ENCODE peak calls at places on chromosomes 16 and 17, in four cellular contexts. S, U, X and C are unnamed samples.

GRCh38 chr16:88957887-88958577 is 19.0 kb downstream of the CBFA2T3 start:
- DNase-seq in U (no peak), X (no peak), S (no peak), C (no peak)

GRCh38 chr17:2751482-2751881 is 2.0 kb upstream of the CCDC92B start:
- DNase-seq in U (no peak), X (no peak), S (no peak), C (no peak)

GRCh38 chr16:81624718-81625543 is 154.2 kb upstream of the PLCG2 start:
- DNase-seq in X (no peak), S (no peak), U (no peak), C (no peak)

GRCh38 chr17:46979023-46979870 is at the start of gene RPRML:
- DNase-seq in X (peak), U (peak), S (peak), C (peak)

GRCh38 chr17:72111374-72111773 is 9.4 kb upstream of the SOX9 start:
- DNase-seq in U (no peak), S (no peak), X (no peak), C (no peak)

GRCh38 chr16:58021661-58022551 is 3.6 kb upstream of the MMP15 start:
- DNase-seq in U (peak), S (no peak), X (peak), C (no peak)

GRCh38 chr17:8503368-8503767 is 67.7 kb downstream of the NDEL1 start:
- DNase-seq in S (no peak), X (peak), U (no peak), C (no peak)

GRCh38 chr16:8751481-8752311 is 45.7 kb downstream of the TMEM186 start:
- DNase-seq in S (no peak), X (peak), U (peak), C (no peak)

GRCh38 chr17:56694825-56695224 is 101.3 kb downstream of the NOG start:
- DNase-seq in X (peak), U (no peak), S (no peak), C (no peak)

GRCh38 chr17:38459556-38459955 is 31.3 kb downstream of the ARHGAP23 start:
- DNase-seq in X (no peak), S (no peak), U (no peak), C (no peak)

GRCh38 chr17:7178973-7179316 is 225 bp downstream of the ASGR1 start:
- DNase-seq in U (no peak), X (no peak), S (no peak), C (no peak)

GRCh38 chr16:53740476-53740875 is 36.5 kb downstream of the FTO start:
- DNase-seq in X (peak), S (no peak), U (no peak), C (no peak)

GRCh38 chr16:28981517-28981916 is 3.3 kb upstream of the LAT start:
- DNase-seq in U (peak), S (no peak), X (no peak), C (peak)

GRCh38 chr17:79483122-79483521 is 127.7 kb downstream of the RBFOX3 start:
- DNase-seq in X (no peak), S (no peak), U (no peak), C (no peak)

GRCh38 chr17:81405382-81406005 is 10.2 kb downstream of the BAHCC1 start:
- DNase-seq in S (no peak), U (peak), X (no peak), C (no peak)

GRCh38 chr17:81821603-81822311 is 11.3 kb downstream of the MCRIP1 start:
- DNase-seq in U (peak), S (peak), X (peak), C (no peak)

GRCh38 chr17:82305727-82306300 is 11.6 kb downstream of the CD7 start:
- DNase-seq in S (no peak), U (no peak), X (no peak), C (no peak)

GRCh38 chr17:59830007-59830630 is 62.6 kb downstream of the TUBD1 start:
- DNase-seq in S (no peak), X (peak), U (peak), C (no peak)

GRCh38 chr17:37741334-37742113 is 3.3 kb downstream of the HNF1B start:
- DNase-seq in X (no peak), S (no peak), U (no peak), C (no peak)

GRCh38 chr17:28042657-28042720 is at the start of gene NLK:
- DNase-seq in U (no peak), X (no peak), S (no peak), C (no peak)

GRCh38 chr17:17749921-17750320 is 68.7 kb downstream of the RAI1 start:
- DNase-seq in X (peak), S (no peak), U (peak), C (peak)

GRCh38 chr16:67804853-67805542 is 1.4 kb downstream of the RANBP10 start:
- DNase-seq in U (no peak), X (no peak), S (no peak), C (no peak)

GRCh38 chr16:66619534-66620418 is 15.3 kb downstream of the CMTM3 start:
- DNase-seq in S (no peak), X (peak), U (peak), C (peak)

GRCh38 chr16:88315543-88316105 is 67.1 kb upstream of the ZNF469 start:
- DNase-seq in S (no peak), U (peak), X (peak), C (no peak)

GRCh38 chr17:2239882-2240430 is 63.6 kb downstream of the SMG6 start:
- DNase-seq in U (peak), S (no peak), X (peak), C (peak)

GRCh38 chr16:56673916-56674315 is 4.3 kb downstream of the MT1H start:
- DNase-seq in S (no peak), X (peak), U (peak), C (no peak)

GRCh38 chr17:50109785-50110184 is 14.6 kb downstream of the PDK2 start:
- DNase-seq in S (peak), U (no peak), X (no peak), C (no peak)

GRCh38 chr17:50113624-50114320 is 16.2 kb downstream of the SAMD14 start:
- DNase-seq in X (no peak), U (no peak), S (peak), C (no peak)

GRCh38 chr17:50112694-50113093 is 17.3 kb downstream of the SAMD14 start:
- DNase-seq in U (no peak), S (no peak), X (no peak), C (no peak)

GRCh38 chr17:50110591-50111349 is 15.6 kb downstream of the PDK2 start:
- DNase-seq in U (no peak), S (peak), X (no peak), C (no peak)

DNA sequence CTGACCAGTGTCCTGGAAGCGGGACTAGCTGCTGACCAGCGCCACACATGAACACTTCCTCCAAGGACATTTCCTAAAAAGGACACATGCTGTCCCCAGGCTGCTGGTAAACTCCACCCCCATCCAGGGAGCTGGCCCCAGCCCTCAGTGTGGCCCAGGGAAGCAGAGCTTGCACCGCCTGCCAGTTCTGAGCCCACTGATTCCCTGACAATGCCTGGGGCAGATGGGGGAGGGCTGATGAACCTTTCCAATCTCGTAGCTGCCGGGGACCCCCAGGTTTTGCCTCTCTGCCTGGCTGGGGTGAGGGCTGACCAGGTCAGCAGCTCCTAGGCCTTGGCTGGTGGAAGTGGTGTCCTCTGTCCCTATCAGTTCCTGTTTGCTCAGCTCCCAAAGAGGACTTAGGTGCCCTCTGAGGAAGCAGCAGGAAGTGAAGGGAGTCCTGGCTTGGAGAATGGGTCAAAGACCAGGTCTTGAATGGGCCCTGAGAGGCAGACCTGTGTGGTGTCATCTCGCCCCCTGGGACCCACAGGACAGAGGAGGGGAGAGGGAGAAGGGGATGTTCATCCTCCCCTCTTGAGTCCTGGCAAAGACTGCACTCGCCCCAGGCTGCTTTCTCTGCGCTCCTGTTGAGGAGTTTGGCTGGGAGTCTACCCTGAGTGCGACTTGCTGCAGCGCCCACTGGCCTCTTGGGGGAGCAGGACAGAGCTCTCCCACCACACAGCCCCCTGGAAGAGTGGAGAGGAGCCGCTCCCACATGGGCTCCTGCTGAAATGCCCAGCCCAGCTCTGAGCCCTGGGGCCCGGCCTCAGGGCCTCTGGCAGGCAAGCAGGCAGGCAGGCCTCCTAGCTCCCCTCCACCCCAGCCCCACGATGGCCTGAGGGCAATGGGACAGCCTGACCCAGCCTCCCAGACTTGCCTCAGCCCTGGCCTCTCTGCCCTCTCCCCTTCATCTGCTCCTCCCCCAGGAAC is 16.8 kb downstream of the PDK2 start:
- DNase-seq in X (no peak), U (no peak), S (peak), C (no peak)
- TF ChIP-seq CTCF in X (no peak), U (peak), S (no peak), C (no peak)

GRCh38 chr17:34370376-34370996 is 7.5 kb upstream of the CCL1 start:
- DNase-seq in S (no peak), X (no peak), U (no peak), C (no peak)

GRCh38 chr17:34368455-34369195 is 5.6 kb upstream of the CCL1 start:
- DNase-seq in U (no peak), S (no peak), X (no peak), C (no peak)

GRCh38 chr17:34369196-34369500 is 6.1 kb upstream of the CCL1 start:
- DNase-seq in U (no peak), X (no peak), S (no peak), C (no peak)

GRCh38 chr17:34370997-34371395 is 8.0 kb upstream of the CCL1 start:
- DNase-seq in X (no peak), S (no peak), U (no peak), C (no peak)

DNA sequence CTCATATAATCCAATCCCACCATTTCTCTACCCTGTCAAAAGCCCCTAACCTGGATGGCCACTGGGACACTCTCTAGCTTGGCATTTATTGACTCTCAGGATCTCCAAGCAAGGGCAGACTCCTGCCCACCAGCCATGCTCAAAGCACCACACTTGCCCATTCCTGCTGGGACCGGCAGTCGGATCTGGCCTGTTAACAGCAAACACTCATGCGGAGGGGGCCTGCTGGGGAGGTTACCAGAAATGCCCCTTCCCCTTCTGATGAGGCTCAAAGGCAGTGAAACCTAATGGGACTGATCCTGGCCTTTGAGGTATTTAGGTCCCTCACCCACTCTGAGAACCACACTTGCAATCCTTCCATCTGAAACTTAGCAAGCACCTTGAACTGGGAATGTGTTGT is 6.5 kb upstream of the CCL1 start:
- DNase-seq in S (no peak), X (no peak), U (no peak), C (no peak)
- TF ChIP-seq CTCF in S (no peak), X (no peak), U (no peak), C (no peak)

GRCh38 chr16:60203525-60204124 is 1469.5 kb upstream of the GOT2 start:
- DNase-seq in S (no peak), U (peak), X (peak), C (no peak)

GRCh38 chr16:60204221-60204620 is 1470.1 kb upstream of the GOT2 start:
- DNase-seq in S (no peak), U (no peak), X (peak), C (no peak)

GRCh38 chr16:60206511-60206910 is 1472.4 kb upstream of the GOT2 start:
- DNase-seq in U (no peak), X (no peak), S (no peak), C (no peak)
- TF ChIP-seq CTCF in U (no peak), X (no peak), S (no peak), C (no peak)

DNA sequence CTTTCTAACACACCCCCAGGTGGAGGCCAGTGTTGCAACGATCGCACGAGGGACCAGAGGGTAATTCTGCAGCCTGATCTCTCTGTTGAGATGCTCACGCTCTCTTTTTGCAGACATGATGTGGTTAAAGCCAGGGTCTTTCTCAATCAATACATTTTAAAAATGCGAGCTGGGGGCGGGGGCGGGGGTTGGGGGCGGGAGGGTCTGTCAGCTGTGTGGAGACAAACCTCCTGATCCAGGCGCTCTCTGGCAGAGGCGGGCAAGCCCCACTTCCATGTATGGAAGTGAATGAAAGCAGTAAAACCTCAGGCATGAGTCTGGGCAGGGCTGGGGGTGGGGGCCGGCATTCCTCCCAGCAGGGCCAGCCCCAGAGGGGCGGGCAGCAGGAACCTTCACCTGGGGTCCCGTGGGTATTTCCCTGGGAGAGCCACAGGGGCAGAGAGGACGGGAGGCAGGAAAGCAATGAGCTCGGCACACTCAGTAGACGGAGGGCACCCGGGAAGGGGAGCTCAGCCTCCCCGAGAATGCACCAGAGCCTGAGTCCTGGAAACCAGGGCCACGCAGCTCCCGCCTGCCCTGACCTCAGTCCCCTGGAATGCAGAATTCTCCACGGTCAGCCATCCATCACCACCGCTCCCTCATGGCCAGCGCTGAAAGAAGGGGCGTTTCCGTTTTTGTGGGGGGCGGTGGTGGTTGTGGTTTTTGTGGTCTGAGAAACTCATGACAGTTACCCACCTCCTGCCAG is 28.0 kb downstream of the NXN start:
- DNase-seq in S (no peak), X (peak), U (peak), C (no peak)
- TF ChIP-seq CTCF in S (no peak), X (no peak), U (no peak), C (no peak)

DNA sequence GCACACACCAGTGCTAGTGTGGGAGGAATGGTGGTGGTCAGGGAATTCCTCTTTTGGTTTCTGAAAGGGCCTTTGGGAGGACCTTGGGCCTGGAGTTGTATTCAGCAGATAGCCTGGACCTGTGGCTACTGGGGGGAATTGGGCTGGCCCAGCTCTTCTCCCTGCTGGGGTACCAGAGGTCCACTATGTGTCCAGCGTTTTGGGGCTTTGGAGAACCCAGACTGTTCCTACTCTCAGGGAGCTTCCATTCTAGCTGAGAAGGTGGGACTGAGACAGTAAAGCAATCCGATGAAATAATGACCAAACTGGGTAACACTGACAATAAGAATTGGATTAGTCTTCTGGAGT is 2.4 kb downstream of the EPN3 start:
- DNase-seq in S (no peak), X (no peak), U (no peak), C (no peak)
- TF ChIP-seq CTCF in S (no peak), X (no peak), U (no peak), C (no peak)

GRCh38 chr16:3171181-3171854 is 16.7 kb upstream of the OR1F1 start:
- DNase-seq in S (no peak), X (no peak), U (no peak), C (peak)

GRCh38 chr16:3174618-3175148 is 13.3 kb upstream of the OR1F1 start:
- DNase-seq in U (no peak), S (no peak), X (no peak), C (no peak)

GRCh38 chr16:3171855-3172593 is 16.0 kb upstream of the OR1F1 start:
- DNase-seq in U (peak), S (no peak), X (peak), C (no peak)

GRCh38 chr16:3175157-3176153 is 12.5 kb upstream of the OR1F1 start:
- DNase-seq in U (peak), S (no peak), X (peak), C (no peak)

DNA sequence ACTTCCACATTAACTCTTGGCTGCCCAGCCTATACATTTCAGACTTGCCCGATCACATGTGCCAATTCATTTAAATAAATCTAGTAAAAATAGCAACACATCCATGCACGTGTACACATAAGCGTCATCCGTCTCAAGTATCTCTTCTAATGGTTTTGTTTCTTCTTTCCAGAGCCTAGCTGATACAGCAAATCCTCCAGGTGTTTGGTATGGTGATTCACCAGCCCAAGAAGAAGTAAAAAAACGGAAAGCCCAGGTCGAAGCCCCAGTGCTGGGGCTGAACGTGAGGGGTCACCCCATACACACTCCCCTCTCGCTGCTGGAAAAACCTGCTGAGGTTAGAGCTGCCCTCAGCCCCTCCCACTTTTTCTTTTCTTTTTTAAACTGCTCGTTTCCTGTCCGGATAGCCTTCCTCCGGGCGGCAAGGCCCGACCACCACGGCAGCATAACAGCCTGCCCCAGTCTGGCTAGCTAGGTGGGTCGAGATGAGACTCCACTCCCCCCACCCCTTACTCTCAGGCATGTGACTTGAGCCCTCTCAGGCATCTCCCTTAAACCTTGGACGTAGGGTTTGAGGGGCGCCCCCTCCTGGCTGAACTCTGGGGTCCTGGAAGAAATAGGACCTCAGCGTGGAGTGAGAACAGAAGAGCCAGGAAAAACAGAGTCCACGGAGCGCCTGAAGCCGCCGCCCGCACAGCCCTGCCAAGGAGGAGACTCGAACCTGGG is 13.9 kb upstream of the OR1F1 start:
- DNase-seq in S (no peak), U (no peak), X (no peak), C (peak)
- TF ChIP-seq CTCF in S (no peak), U (peak), X (peak), C (peak)

GRCh38 chr17:73551756-73552155 is 92.5 kb downstream of the SDK2 start:
- DNase-seq in U (no peak), S (no peak), X (no peak), C (no peak)

GRCh38 chr17:73551144-73551543 is 93.1 kb downstream of the SDK2 start:
- DNase-seq in X (no peak), U (no peak), S (no peak), C (no peak)

GRCh38 chr17:73549841-73550430 is 94.3 kb downstream of the SDK2 start:
- DNase-seq in X (no peak), S (no peak), U (peak), C (no peak)

GRCh38 chr17:73548620-73549311 is 95.5 kb downstream of the SDK2 start:
- DNase-seq in X (no peak), U (no peak), S (no peak), C (no peak)

DNA sequence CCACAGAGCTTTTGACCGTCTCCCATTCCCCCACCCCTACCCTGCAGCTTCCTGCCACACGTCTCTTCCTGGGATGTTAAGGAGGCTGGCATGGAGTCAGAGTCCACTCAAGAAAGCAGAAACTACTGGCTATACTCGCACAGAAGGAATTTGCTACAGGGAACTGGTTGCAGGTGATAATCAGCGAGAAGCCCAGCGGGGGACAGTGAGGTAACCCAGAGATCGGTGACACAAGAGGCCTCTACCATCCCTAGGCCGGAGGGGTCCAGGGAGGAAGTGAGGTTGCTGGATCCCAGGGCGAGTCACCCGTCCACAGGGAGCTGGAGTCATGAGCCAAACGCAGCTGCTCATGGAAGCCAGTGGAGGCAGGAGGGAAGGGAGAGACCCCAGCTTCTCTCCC is 93.7 kb downstream of the SDK2 start:
- DNase-seq in X (no peak), S (no peak), U (no peak), C (no peak)
- TF ChIP-seq CTCF in X (no peak), S (no peak), U (no peak), C (no peak)